ENCODE peak calls at places on chromosome 4, in seven cellular contexts. One of them, this sample, is unnamed.

GRCh38 chr4:153438916-153439756 is 27.0 kb upstream of the TMEM131L start:
- DNase-seq in nephron progenitor cell: no peak
- DNase-seq in EL: no peak
- DNase-seq in kidney: no peak
- DNase-seq in stimulated activated CD4-positive, alpha-beta T cell treated with anti-CD3 and anti-CD28 coated beads, Interleukin-4, amount 100 ng/mL, for 4 hours: peak
- DNase-seq in NCI-H1694 treated with DMSO at 0.1 percent for 48 hours: no peak
- DNase-seq in hippocampal formation: no peak
- DNase-seq in this sample: peak

GRCh38 chr4:24352112-24352511 is 232.2 kb downstream of the DHX15 start:
- DNase-seq in nephron progenitor cell: no peak
- DNase-seq in hippocampal formation: no peak
- DNase-seq in EL: no peak
- DNase-seq in NCI-H1694 treated with DMSO at 0.1 percent for 48 hours: no peak
- DNase-seq in kidney: no peak
- DNase-seq in stimulated activated CD4-positive, alpha-beta T cell treated with anti-CD3 and anti-CD28 coated beads, Interleukin-4, amount 100 ng/mL, for 4 hours: no peak
- DNase-seq in this sample: no peak

GRCh38 chr4:178296669-178297068 is 854.4 kb upstream of the AGA start:
- DNase-seq in NCI-H1694 treated with DMSO at 0.1 percent for 48 hours: no peak
- DNase-seq in stimulated activated CD4-positive, alpha-beta T cell treated with anti-CD3 and anti-CD28 coated beads, Interleukin-4, amount 100 ng/mL, for 4 hours: no peak
- DNase-seq in kidney: no peak
- DNase-seq in nephron progenitor cell: no peak
- DNase-seq in EL: no peak
- DNase-seq in hippocampal formation: no peak
- DNase-seq in this sample: no peak

GRCh38 chr4:137393043-137393442 is 139.3 kb downstream of the PCDH18 start:
- DNase-seq in nephron progenitor cell: peak
- DNase-seq in stimulated activated CD4-positive, alpha-beta T cell treated with anti-CD3 and anti-CD28 coated beads, Interleukin-4, amount 100 ng/mL, for 4 hours: no peak
- DNase-seq in EL: no peak
- DNase-seq in NCI-H1694 treated with DMSO at 0.1 percent for 48 hours: no peak
- DNase-seq in hippocampal formation: no peak
- DNase-seq in kidney: no peak
- DNase-seq in this sample: no peak

GRCh38 chr4:26342328-26343040 is 21.7 kb downstream of the RBPJ start:
- DNase-seq in hippocampal formation: no peak
- DNase-seq in stimulated activated CD4-positive, alpha-beta T cell treated with anti-CD3 and anti-CD28 coated beads, Interleukin-4, amount 100 ng/mL, for 4 hours: no peak
- DNase-seq in kidney: no peak
- DNase-seq in nephron progenitor cell: no peak
- DNase-seq in EL: peak
- DNase-seq in NCI-H1694 treated with DMSO at 0.1 percent for 48 hours: no peak
- DNase-seq in this sample: no peak

GRCh38 chr4:182271731-182272525 is 28.7 kb downstream of the TENM3 start:
- DNase-seq in NCI-H1694 treated with DMSO at 0.1 percent for 48 hours: no peak
- DNase-seq in nephron progenitor cell: no peak
- DNase-seq in EL: no peak
- DNase-seq in kidney: no peak
- DNase-seq in hippocampal formation: no peak
- DNase-seq in stimulated activated CD4-positive, alpha-beta T cell treated with anti-CD3 and anti-CD28 coated beads, Interleukin-4, amount 100 ng/mL, for 4 hours: no peak
- DNase-seq in this sample: no peak

GRCh38 chr4:125390126-125390525 is 75.4 kb downstream of the FAT4 start:
- DNase-seq in stimulated activated CD4-positive, alpha-beta T cell treated with anti-CD3 and anti-CD28 coated beads, Interleukin-4, amount 100 ng/mL, for 4 hours: no peak
- DNase-seq in NCI-H1694 treated with DMSO at 0.1 percent for 48 hours: no peak
- DNase-seq in EL: peak
- DNase-seq in kidney: no peak
- DNase-seq in hippocampal formation: no peak
- DNase-seq in nephron progenitor cell: no peak
- DNase-seq in this sample: no peak

GRCh38 chr4:77787969-77788368 is 31.2 kb downstream of the CNOT6L start:
- DNase-seq in kidney: no peak
- DNase-seq in hippocampal formation: no peak
- DNase-seq in nephron progenitor cell: no peak
- DNase-seq in EL: no peak
- DNase-seq in NCI-H1694 treated with DMSO at 0.1 percent for 48 hours: no peak
- DNase-seq in stimulated activated CD4-positive, alpha-beta T cell treated with anti-CD3 and anti-CD28 coated beads, Interleukin-4, amount 100 ng/mL, for 4 hours: no peak
- DNase-seq in this sample: no peak